ENCODE peak calls at places on chromosomes 4 and X, in five cellular contexts. P is K562, H is hepatocyte, Y is neural progenitor cell, J is H9. T is an unnamed sample.

GRCh38 chr4:1026115-1026514 is 14.7 kb downstream of the FGFRL1 start:
- DNase-seq in P (no peak), H (no peak), Y (no peak), J (peak), T (no peak)

GRCh38 chrX:56798866-56799864 is 70.1 kb downstream of the NBDY start:
- DNase-seq in P (no peak), H (no peak), Y (peak), J (peak), T (peak)

GRCh38 chr4:13678186-13678924 is 50.8 kb upstream of the BOD1L1 start:
- DNase-seq in P (no peak), H (no peak), Y (no peak), J (no peak), T (no peak)

GRCh38 chr4:151750156-151750555 is 10.7 kb downstream of the GATB start:
- DNase-seq in P (no peak), H (no peak), Y (no peak), J (no peak), T (no peak)

GRCh38 chrX:132831336-132831973 is 127.0 kb downstream of the HS6ST2 start:
- DNase-seq in P (no peak), H (no peak), Y (peak), J (no peak), T (no peak)

GRCh38 chr4:173370130-173370476 is 651 bp upstream of the SAP30 start:
- DNase-seq in P (peak), H (no peak), Y (no peak), J (no peak), T (no peak)

GRCh38 chr4:103754844-103755243 is 35.1 kb upstream of the TACR3 start:
- DNase-seq in P (no peak), H (peak), Y (no peak), J (no peak), T (peak)

GRCh38 chr4:96874657-96875056 is 1034.8 kb downstream of the PDHA2 start:
- DNase-seq in P (no peak), H (no peak), Y (no peak), J (no peak), T (no peak)

GRCh38 chr4:38313999-38314561 is 349.9 kb upstream of the KLF3 start:
- DNase-seq in P (no peak), H (peak), Y (no peak), J (no peak), T (no peak)

GRCh38 chr4:3276961-3277360 is 15.9 kb upstream of the RGS12 start:
- DNase-seq in P (no peak), H (no peak), Y (no peak), J (peak), T (no peak)

GRCh38 chrX:150848914-150849365 is 49.5 kb downstream of the CD99L2 start:
- DNase-seq in P (no peak), H (no peak), Y (no peak), J (no peak), T (peak)

GRCh38 chr4:166996216-166996615 is 238.1 kb downstream of the SPOCK3 start:
- DNase-seq in P (no peak), H (no peak), Y (no peak), J (no peak), T (no peak)

GRCh38 chrX:119809185-119809666 is 17.8 kb upstream of the RPL39 start:
- DNase-seq in P (peak), H (no peak), Y (no peak), J (no peak), T (no peak)

GRCh38 chr4:102404551-102404969 is 59.3 kb upstream of the SLC39A8 start:
- DNase-seq in P (no peak), H (no peak), Y (peak), J (no peak), T (no peak)

GRCh38 chr4:76624271-76624681 is 189.2 kb downstream of the SHROOM3 start:
- DNase-seq in P (no peak), H (peak), Y (peak), J (peak), T (no peak)

GRCh38 chr4:8506373-8507250 is 66.0 kb downstream of the TRMT44 start:
- DNase-seq in P (no peak), H (peak), Y (peak), J (peak), T (no peak)

GRCh38 chrX:119240356-119240755 is 4.3 kb downstream of the PGRMC1 start:
- DNase-seq in P (no peak), H (no peak), Y (no peak), J (no peak), T (no peak)

GRCh38 chr4:24748758-24749350 is 46.5 kb upstream of the SOD3 start:
- DNase-seq in P (no peak), H (no peak), Y (no peak), J (no peak), T (no peak)

GRCh38 chr4:137125011-137125410 is 407.3 kb downstream of the PCDH18 start:
- DNase-seq in P (no peak), H (peak), Y (no peak), J (no peak), T (no peak)

GRCh38 chr4:188201851-188202250 is 62.6 kb downstream of the TRIML1 start:
- DNase-seq in P (no peak), H (no peak), Y (no peak), J (no peak), T (no peak)

DNA sequence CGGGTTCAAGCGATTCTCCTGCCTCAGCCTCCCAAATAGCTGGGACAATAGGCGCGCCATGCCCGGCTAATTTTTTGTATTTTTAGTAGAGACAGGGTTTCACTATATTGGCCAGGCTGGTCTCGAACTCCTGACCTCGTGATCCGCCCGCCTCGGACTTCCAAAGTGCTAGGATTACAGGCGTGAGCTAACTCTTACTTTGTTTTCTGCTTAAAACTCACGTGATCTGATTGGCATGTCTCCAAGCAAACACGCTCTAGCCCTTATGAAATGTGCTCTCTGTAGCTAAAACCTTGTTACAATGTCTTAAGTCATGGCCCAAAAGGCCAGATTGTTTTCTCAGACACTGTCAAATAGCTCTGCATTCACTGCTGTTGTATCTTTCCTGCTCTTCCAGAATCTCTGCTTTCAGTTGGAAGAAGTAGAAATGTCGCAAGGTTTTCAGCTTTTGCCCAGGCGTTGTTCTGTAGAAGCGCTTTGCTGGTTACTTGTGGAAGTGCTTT is 39.7 kb upstream of the OGT start:
- DNase-seq in P (no peak), H (no peak), Y (no peak), J (no peak), T (peak)
- H2AFZ ChIP-seq in P (no peak), H (no peak), Y (no peak), J (no peak), T (no peak)

DNA sequence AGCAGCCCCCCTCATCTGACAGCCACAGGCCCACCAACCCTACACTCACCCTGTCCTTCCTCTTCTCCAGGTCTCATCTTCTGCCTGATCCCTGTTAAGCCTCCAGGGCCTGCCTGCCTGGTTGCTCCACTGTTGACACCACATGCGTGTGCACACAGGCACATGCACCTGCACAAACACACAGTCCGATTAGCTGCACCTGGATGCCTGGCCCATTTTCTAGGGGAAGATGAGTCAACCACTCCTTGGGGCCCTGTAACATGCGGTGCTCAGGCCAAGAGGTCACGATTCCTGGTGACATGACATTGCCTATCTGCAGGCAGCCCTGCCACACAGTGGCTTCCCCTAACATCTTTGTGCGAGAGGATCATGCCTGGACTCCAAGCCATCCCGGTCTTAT is 498.4 kb downstream of the BCOR start:
- DNase-seq in P (no peak), H (no peak), Y (no peak), J (no peak), T (no peak)
- H2AFZ ChIP-seq in P (no peak), H (no peak), Y (no peak), J (no peak), T (no peak)

DNA sequence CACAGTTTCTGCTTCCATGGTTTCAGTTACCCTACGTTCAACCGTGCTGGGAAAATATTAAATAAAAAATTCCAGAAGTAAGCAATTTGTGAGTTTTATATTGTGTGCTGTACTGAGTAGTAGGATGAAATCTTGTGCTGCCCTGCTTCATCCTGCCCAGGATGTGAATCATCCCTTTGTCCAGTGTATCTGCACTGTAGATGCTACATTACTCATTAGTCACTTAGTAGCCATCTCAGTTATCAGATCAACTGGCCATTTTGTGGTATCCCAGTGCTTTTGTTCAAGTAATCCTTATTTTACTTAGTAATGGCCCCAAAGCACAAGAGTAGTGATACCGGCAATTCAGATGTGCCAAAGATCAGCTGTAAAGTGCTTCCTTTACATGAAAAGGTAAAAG is 97.9 kb downstream of the COX18 start:
- DNase-seq in P (no peak), H (no peak), Y (no peak), J (no peak), T (no peak)
- H2AFZ ChIP-seq in P (no peak), H (no peak), Y (no peak), J (no peak), T (no peak)

GRCh38 chrX:153973127-153974002 is 811 bp downstream of the TMEM187 start:
- DNase-seq in P (no peak), H (no peak), Y (no peak), J (no peak), T (peak)
- H2AFZ ChIP-seq in P (peak), H (no peak), Y (no peak), J (no peak), T (no peak)

GRCh38 chr4:31007858-31008257 is 287.7 kb downstream of the PCDH7 start:
- DNase-seq in P (no peak), H (no peak), Y (no peak), J (no peak), T (no peak)
- H2AFZ ChIP-seq in P (no peak), H (no peak), Y (no peak), J (no peak), T (no peak)

GRCh38 chrX:2497961-2498780 is 2.6 kb downstream of the DHRSX start:
- DNase-seq in P (no peak), H (peak), Y (no peak), J (no peak), T (peak)
- H2AFZ ChIP-seq in P (peak), H (no peak), Y (no peak), J (no peak), T (no peak)

GRCh38 chr4:28226962-28227361 is 1366.3 kb downstream of the STIM2 start:
- DNase-seq in P (no peak), H (no peak), Y (no peak), J (no peak), T (no peak)

GRCh38 chr4:28225689-28226353 is 1365.2 kb downstream of the STIM2 start:
- DNase-seq in P (no peak), H (peak), Y (no peak), J (no peak), T (no peak)

GRCh38 chr4:28232376-28232775 is 1371.7 kb downstream of the STIM2 start:
- DNase-seq in P (no peak), H (no peak), Y (no peak), J (no peak), T (no peak)

GRCh38 chr4:28228575-28228974 is 1367.9 kb downstream of the STIM2 start:
- DNase-seq in P (no peak), H (peak), Y (no peak), J (no peak), T (no peak)

DNA sequence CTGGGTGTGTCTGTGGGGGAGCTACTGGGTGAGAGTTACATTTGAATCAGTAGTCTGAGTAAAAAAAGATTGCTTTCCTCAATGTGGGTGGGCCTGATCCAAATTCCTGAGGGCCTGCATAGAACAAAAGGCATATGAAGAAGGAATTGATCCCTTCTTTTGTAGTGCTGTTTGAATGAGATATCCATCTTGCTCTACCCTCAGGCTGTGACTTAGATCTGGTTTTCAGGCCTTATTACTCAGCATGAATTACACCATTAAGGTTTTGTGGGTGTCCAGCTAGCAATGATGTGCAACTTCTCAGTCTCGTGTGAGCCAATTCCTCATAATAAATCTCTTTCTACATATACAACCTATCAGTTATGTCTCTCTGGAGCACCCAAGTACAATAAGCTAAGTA is 1368.5 kb downstream of the STIM2 start:
- DNase-seq in P (no peak), H (no peak), Y (peak), J (no peak), T (no peak)
- H2AFZ ChIP-seq in P (no peak), H (no peak), Y (no peak), J (no peak), T (no peak)

GRCh38 chrX:11759461-11760311 is 1.6 kb downstream of the MSL3 start:
- DNase-seq in P (peak), H (peak), Y (peak), J (peak), T (peak)
- H2AFZ ChIP-seq in P (peak), H (peak), Y (peak), J (no peak), T (peak)

T was measured in HepG2.